ENCODE peak calls at places on chromosomes 2 and 18, in eight cellular contexts. One of them, this sample, is unnamed.

GRCh38 chr2:4139711-4140110 is 436.3 kb downstream of the DCDC2C start:
- DNase-seq in T-helper 2 cell: no peak
- DNase-seq in GM12891: no peak
- DNase-seq in activated naive CD4-positive, alpha-beta T cell treated with anti-CD3 and anti-CD28 coated beads, Interleukin-2, amount 50 U/mL, for 16 hours: no peak
- DNase-seq in Ammon's horn: no peak
- DNase-seq in MG63: no peak
- DNase-seq in activated naive CD8-positive, alpha-beta T cell treated with anti-CD3 and anti-CD28 coated beads, Interleukin-2, amount 50 U/mL, for 24 hours: no peak
- DNase-seq in A549: no peak
- DNase-seq in this sample: no peak

GRCh38 chr2:64688909-64689308 is 35.2 kb upstream of the SERTAD2 start:
- DNase-seq in T-helper 2 cell: no peak
- DNase-seq in GM12891: no peak
- DNase-seq in activated naive CD4-positive, alpha-beta T cell treated with anti-CD3 and anti-CD28 coated beads, Interleukin-2, amount 50 U/mL, for 16 hours: no peak
- DNase-seq in Ammon's horn: no peak
- DNase-seq in MG63: no peak
- DNase-seq in activated naive CD8-positive, alpha-beta T cell treated with anti-CD3 and anti-CD28 coated beads, Interleukin-2, amount 50 U/mL, for 24 hours: no peak
- DNase-seq in A549: no peak
- DNase-seq in this sample: no peak

GRCh38 chr18:68796936-68797690 is 767 bp upstream of the CCDC102B start:
- DNase-seq in T-helper 2 cell: no peak
- DNase-seq in GM12891: no peak
- DNase-seq in activated naive CD4-positive, alpha-beta T cell treated with anti-CD3 and anti-CD28 coated beads, Interleukin-2, amount 50 U/mL, for 16 hours: no peak
- DNase-seq in Ammon's horn: no peak
- DNase-seq in MG63: peak
- DNase-seq in activated naive CD8-positive, alpha-beta T cell treated with anti-CD3 and anti-CD28 coated beads, Interleukin-2, amount 50 U/mL, for 24 hours: no peak
- DNase-seq in A549: no peak
- DNase-seq in this sample: peak

GRCh38 chr2:173990970-173991819 is 26.0 kb upstream of the SP3 start:
- DNase-seq in T-helper 2 cell: peak
- DNase-seq in GM12891: no peak
- DNase-seq in activated naive CD4-positive, alpha-beta T cell treated with anti-CD3 and anti-CD28 coated beads, Interleukin-2, amount 50 U/mL, for 16 hours: no peak
- DNase-seq in Ammon's horn: peak
- DNase-seq in MG63: peak
- DNase-seq in activated naive CD8-positive, alpha-beta T cell treated with anti-CD3 and anti-CD28 coated beads, Interleukin-2, amount 50 U/mL, for 24 hours: no peak
- DNase-seq in A549: no peak
- DNase-seq in this sample: peak

GRCh38 chr2:19355416-19355821 is 3.0 kb downstream of the OSR1 start:
- DNase-seq in T-helper 2 cell: no peak
- DNase-seq in GM12891: no peak
- DNase-seq in activated naive CD4-positive, alpha-beta T cell treated with anti-CD3 and anti-CD28 coated beads, Interleukin-2, amount 50 U/mL, for 16 hours: no peak
- DNase-seq in Ammon's horn: no peak
- DNase-seq in MG63: no peak
- DNase-seq in activated naive CD8-positive, alpha-beta T cell treated with anti-CD3 and anti-CD28 coated beads, Interleukin-2, amount 50 U/mL, for 24 hours: no peak
- DNase-seq in A549: no peak
- DNase-seq in this sample: peak

GRCh38 chr2:223093436-223093839 is 41.4 kb downstream of the KCNE4 start:
- DNase-seq in T-helper 2 cell: no peak
- DNase-seq in GM12891: no peak
- DNase-seq in activated naive CD4-positive, alpha-beta T cell treated with anti-CD3 and anti-CD28 coated beads, Interleukin-2, amount 50 U/mL, for 16 hours: no peak
- DNase-seq in Ammon's horn: no peak
- DNase-seq in MG63: peak
- DNase-seq in activated naive CD8-positive, alpha-beta T cell treated with anti-CD3 and anti-CD28 coated beads, Interleukin-2, amount 50 U/mL, for 24 hours: no peak
- DNase-seq in A549: no peak
- DNase-seq in this sample: peak

GRCh38 chr2:222024934-222025890 is 273.6 kb downstream of the PAX3 start:
- DNase-seq in T-helper 2 cell: peak
- DNase-seq in GM12891: no peak
- DNase-seq in activated naive CD4-positive, alpha-beta T cell treated with anti-CD3 and anti-CD28 coated beads, Interleukin-2, amount 50 U/mL, for 16 hours: no peak
- DNase-seq in Ammon's horn: peak
- DNase-seq in MG63: no peak
- DNase-seq in activated naive CD8-positive, alpha-beta T cell treated with anti-CD3 and anti-CD28 coated beads, Interleukin-2, amount 50 U/mL, for 24 hours: no peak
- DNase-seq in A549: peak
- DNase-seq in this sample: peak

GRCh38 chr2:192053921-192054320 is 140.8 kb downstream of the TMEFF2 start:
- DNase-seq in T-helper 2 cell: no peak
- DNase-seq in GM12891: no peak
- DNase-seq in activated naive CD4-positive, alpha-beta T cell treated with anti-CD3 and anti-CD28 coated beads, Interleukin-2, amount 50 U/mL, for 16 hours: no peak
- DNase-seq in Ammon's horn: no peak
- DNase-seq in MG63: no peak
- DNase-seq in activated naive CD8-positive, alpha-beta T cell treated with anti-CD3 and anti-CD28 coated beads, Interleukin-2, amount 50 U/mL, for 24 hours: no peak
- DNase-seq in A549: no peak
- DNase-seq in this sample: no peak

This sample was measured in GM03348.